ENCODE peak calls at places on chromosomes 5 and 9, in seven cellular contexts. X, B, I, V, P, M and S are unnamed samples.

GRCh38 chr5:133962801-133963476 is 5.5 kb downstream of the C5orf15 start:
- DNase-seq in X (no peak), B (no peak), I (no peak), V (no peak), P (no peak), M (no peak), S (no peak)

GRCh38 chr5:59756373-59757035 is 137.0 kb downstream of the PDE4D start:
- DNase-seq in X (no peak), B (peak), I (no peak), V (no peak), P (no peak), M (no peak), S (no peak)

GRCh38 chr9:129023036-129023907 is 4.9 kb downstream of the SH3GLB2 start:
- DNase-seq in X (no peak), B (no peak), I (no peak), V (peak), P (peak), M (no peak), S (no peak)

GRCh38 chr9:130938652-130939404 is at the start of gene FIBCD1:
- DNase-seq in X (peak), B (no peak), I (peak), V (peak), P (peak), M (no peak), S (peak)

GRCh38 chr9:11915699-11916098 is 777.5 kb upstream of the TYRP1 start:
- DNase-seq in X (no peak), B (no peak), I (no peak), V (no peak), P (no peak), M (no peak), S (no peak)

GRCh38 chr5:77952811-77953210 is 176.7 kb upstream of the TBCA start:
- DNase-seq in X (no peak), B (no peak), I (no peak), V (no peak), P (no peak), M (no peak), S (no peak)

GRCh38 chr5:132425009-132425937 is 55.8 kb downstream of the SLC22A5 start:
- DNase-seq in X (peak), B (no peak), I (no peak), V (peak), P (no peak), M (peak), S (no peak)

GRCh38 chr5:180135967-180136641 is 64.5 kb upstream of the RNF130 start:
- DNase-seq in X (peak), B (no peak), I (no peak), V (no peak), P (no peak), M (no peak), S (no peak)

GRCh38 chr5:160166069-160166972 is 47.1 kb upstream of the PWWP2A start:
- DNase-seq in X (no peak), B (no peak), I (no peak), V (no peak), P (no peak), M (no peak), S (no peak)

GRCh38 chr9:28868224-28868623 is 1294.9 kb upstream of the C9orf72 start:
- DNase-seq in X (no peak), B (no peak), I (no peak), V (no peak), P (no peak), M (no peak), S (no peak)

GRCh38 chr5:8340739-8341344 is 471.9 kb downstream of the MTRR start:
- DNase-seq in X (peak), B (peak), I (no peak), V (no peak), P (peak), M (no peak), S (peak)

GRCh38 chr9:108271646-108272349 is 584.0 kb downstream of the ACTL7B start:
- DNase-seq in X (no peak), B (peak), I (no peak), V (no peak), P (no peak), M (no peak), S (peak)

GRCh38 chr5:75342836-75343235 is 5.8 kb downstream of the HMGCR start:
- DNase-seq in X (no peak), B (no peak), I (no peak), V (no peak), P (no peak), M (no peak), S (no peak)

GRCh38 chr5:72818866-72819534 is 2.5 kb downstream of the TNPO1 start:
- DNase-seq in X (peak), B (peak), I (peak), V (peak), P (peak), M (no peak), S (no peak)

GRCh38 chr5:126390056-126390455 is 33.2 kb upstream of the GRAMD2B start:
- DNase-seq in X (no peak), B (no peak), I (no peak), V (no peak), P (no peak), M (no peak), S (no peak)

GRCh38 chr5:160152287-160152686 is 33.0 kb upstream of the PWWP2A start:
- DNase-seq in X (no peak), B (no peak), I (no peak), V (no peak), P (no peak), M (no peak), S (no peak)

GRCh38 chr5:135452366-135453030 is 347 bp upstream of the TIFAB start:
- DNase-seq in X (no peak), B (no peak), I (no peak), V (no peak), P (no peak), M (no peak), S (no peak)

GRCh38 chr5:173028811-173029327 is 27.3 kb upstream of the CREBRF start:
- DNase-seq in X (no peak), B (no peak), I (no peak), V (no peak), P (no peak), M (no peak), S (no peak)

GRCh38 chr5:28862137-28862859 is 1823.9 kb upstream of the CDH9 start:
- DNase-seq in X (no peak), B (peak), I (no peak), V (no peak), P (no peak), M (no peak), S (no peak)

GRCh38 chr9:10230512-10230911 is 382.3 kb downstream of the PTPRD start:
- DNase-seq in X (no peak), B (no peak), I (no peak), V (no peak), P (no peak), M (no peak), S (no peak)

GRCh38 chr9:14752271-14752670 is 29.7 kb upstream of the CER1 start:
- DNase-seq in X (no peak), B (no peak), I (no peak), V (no peak), P (no peak), M (no peak), S (no peak)

GRCh38 chr5:169971780-169972179 is 8.5 kb downstream of the INSYN2B start:
- DNase-seq in X (no peak), B (no peak), I (no peak), V (no peak), P (no peak), M (no peak), S (no peak)

DNA sequence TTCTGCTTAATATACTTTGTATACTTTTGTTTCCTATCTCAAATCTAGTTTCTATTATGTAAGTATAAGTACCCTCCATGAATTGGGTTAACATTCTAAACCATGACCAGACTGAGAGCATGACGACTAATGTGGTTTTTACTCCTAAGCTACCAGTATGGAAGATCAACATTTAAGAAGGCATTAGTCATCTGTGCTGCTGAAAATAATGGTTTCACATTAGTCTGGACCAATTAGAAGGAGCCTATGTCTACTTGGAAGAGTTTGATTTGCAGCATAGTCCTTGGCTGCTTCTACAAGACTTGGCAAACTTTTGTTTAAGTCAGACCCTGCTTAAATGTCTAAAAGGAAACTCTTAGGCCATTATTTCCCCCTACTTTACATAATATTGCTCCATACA is 186.6 kb downstream of the COMMD10 start:
- DNase-seq in X (no peak), B (no peak), I (no peak), V (no peak), P (no peak), M (no peak), S (no peak)
- TF ChIP-seq JUND in X (no peak), B (no peak), I (no peak), V (no peak), P (no peak), M (no peak), S (no peak)

GRCh38 chr9:127999461-127999860 is 18.7 kb upstream of the EEIG1 start:
- DNase-seq in X (no peak), B (no peak), I (no peak), V (no peak), P (no peak), M (no peak), S (no peak)

GRCh38 chr9:128005938-128006337 is 25.1 kb upstream of the EEIG1 start:
- DNase-seq in X (no peak), B (peak), I (no peak), V (no peak), P (peak), M (no peak), S (no peak)

GRCh38 chr9:128004011-128004604 is 23.3 kb upstream of the EEIG1 start:
- DNase-seq in X (no peak), B (no peak), I (no peak), V (peak), P (no peak), M (no peak), S (no peak)

GRCh38 chr9:128002959-128003358 is 22.2 kb upstream of the EEIG1 start:
- DNase-seq in X (no peak), B (no peak), I (no peak), V (no peak), P (peak), M (no peak), S (no peak)

GRCh38 chr9:128001411-128002298 is 20.9 kb upstream of the EEIG1 start:
- DNase-seq in X (peak), B (no peak), I (no peak), V (peak), P (peak), M (no peak), S (peak)
- TF ChIP-seq JUND in X (no peak), B (no peak), I (no peak), V (peak), P (peak), M (no peak), S (peak)

DNA sequence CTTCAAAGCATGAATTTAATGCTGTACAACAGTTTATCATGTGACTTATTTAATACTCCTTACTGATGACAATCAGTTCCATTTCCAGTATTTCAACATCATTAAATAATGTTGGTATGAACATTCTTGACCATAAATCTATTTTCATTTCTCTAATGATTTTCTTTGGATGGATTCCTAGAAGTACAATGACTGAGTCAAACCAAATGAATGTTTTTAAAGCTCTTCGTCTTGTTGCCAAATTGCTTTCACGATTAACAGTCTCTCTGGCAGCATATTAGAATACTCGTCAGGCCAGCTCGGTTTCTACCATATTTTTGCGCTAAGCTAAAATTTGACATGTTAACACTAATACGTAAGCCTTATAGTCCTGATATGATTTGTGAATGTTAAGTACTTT is 197.0 kb downstream of the TRPM3 start:
- DNase-seq in X (no peak), B (no peak), I (no peak), V (no peak), P (no peak), M (no peak), S (no peak)
- TF ChIP-seq JUND in X (no peak), B (no peak), I (no peak), V (no peak), P (peak), M (no peak), S (no peak)

GRCh38 chr5:6446626-6447309 is 1.9 kb upstream of the UBE2QL1 start:
- DNase-seq in X (no peak), B (no peak), I (no peak), V (no peak), P (no peak), M (no peak), S (peak)
- TF ChIP-seq JUND in X (no peak), B (no peak), I (no peak), V (no peak), P (no peak), M (no peak), S (no peak)

GRCh38 chr9:38018964-38019602 is 49.9 kb downstream of the SHB start:
- DNase-seq in X (no peak), B (peak), I (no peak), V (no peak), P (no peak), M (no peak), S (peak)

GRCh38 chr9:38018230-38018963 is 50.6 kb downstream of the SHB start:
- DNase-seq in X (no peak), B (peak), I (no peak), V (no peak), P (peak), M (no peak), S (no peak)

GRCh38 chr9:38022203-38022602 is 46.8 kb downstream of the SHB start:
- DNase-seq in X (no peak), B (no peak), I (no peak), V (no peak), P (no peak), M (no peak), S (peak)

GRCh38 chr9:38019731-38020130 is 49.3 kb downstream of the SHB start:
- DNase-seq in X (no peak), B (no peak), I (no peak), V (no peak), P (no peak), M (no peak), S (no peak)

DNA sequence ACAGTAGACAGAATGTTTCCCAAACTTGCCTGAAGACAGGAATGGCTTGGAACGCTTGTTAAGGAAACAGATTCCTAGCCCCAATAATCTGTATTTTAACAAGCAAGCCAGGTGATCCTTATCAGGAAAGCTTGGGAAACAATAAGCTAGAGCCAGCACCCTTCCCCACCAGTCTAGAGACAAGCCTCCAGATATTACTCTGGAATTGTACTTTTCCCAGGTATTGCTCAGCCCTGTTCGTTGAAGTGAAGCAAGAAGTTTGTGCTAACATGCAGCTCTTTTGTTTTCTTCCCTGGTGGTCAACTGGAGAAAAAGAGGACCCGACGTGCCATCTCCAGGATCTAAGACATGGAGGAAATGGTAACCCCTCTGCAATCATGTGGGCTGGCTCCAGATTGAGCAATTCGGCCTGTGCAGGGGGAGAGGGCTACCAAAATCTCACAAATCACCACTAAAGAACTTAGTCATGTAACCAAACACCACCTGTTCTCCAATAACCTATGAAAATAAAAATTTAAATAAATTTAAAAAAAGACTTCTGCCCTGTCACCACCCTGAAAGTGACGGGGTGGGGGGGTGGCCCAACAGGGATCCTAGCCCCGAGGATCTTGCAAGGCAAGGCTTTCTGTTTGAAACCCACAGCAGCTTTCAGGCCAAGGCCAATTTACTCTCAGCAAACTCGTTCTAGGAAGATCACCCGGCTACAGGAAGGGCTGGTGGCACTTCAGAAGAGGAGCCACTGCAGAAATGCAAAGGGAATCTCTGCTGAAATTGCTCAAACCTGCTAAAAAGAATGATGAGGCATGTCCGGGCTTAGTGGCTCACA is 48.6 kb downstream of the SHB start:
- DNase-seq in X (no peak), B (no peak), I (no peak), V (no peak), P (no peak), M (no peak), S (peak)
- TF ChIP-seq JUND in X (no peak), B (no peak), I (no peak), V (no peak), P (no peak), M (no peak), S (no peak)

GRCh38 chr9:78860806-78861475 is 564.0 kb downstream of the PSAT1 start:
- DNase-seq in X (no peak), B (no peak), I (no peak), V (no peak), P (no peak), M (no peak), S (no peak)

GRCh38 chr9:78858266-78858665 is 561.3 kb downstream of the PSAT1 start:
- DNase-seq in X (no peak), B (no peak), I (no peak), V (no peak), P (peak), M (no peak), S (no peak)

GRCh38 chr9:78857371-78858225 is 560.7 kb downstream of the PSAT1 start:
- DNase-seq in X (no peak), B (no peak), I (no peak), V (no peak), P (peak), M (no peak), S (no peak)

GRCh38 chr9:78856144-78856543 is 559.2 kb downstream of the PSAT1 start:
- DNase-seq in X (no peak), B (no peak), I (no peak), V (no peak), P (peak), M (no peak), S (no peak)

GRCh38 chr9:78856781-78857180 is 559.9 kb downstream of the PSAT1 start:
- DNase-seq in X (no peak), B (no peak), I (no peak), V (no peak), P (peak), M (no peak), S (no peak)
- TF ChIP-seq JUND in X (no peak), B (no peak), I (no peak), V (no peak), P (no peak), M (no peak), S (no peak)